ENCODE peak calls at places on chromosomes 3 and 15, in five cellular contexts. One of them, this sample, is unnamed.

GRCh38 chr15:88018865-88019626 is 237.5 kb downstream of the NTRK3 start:
- DNase-seq in glutamatergic neuron: peak
- DNase-seq in spleen: no peak
- DNase-seq in T-helper 17 cell: no peak
- DNase-seq in CD8-positive, alpha-beta T cell: no peak
- DNase-seq in this sample: no peak

GRCh38 chr3:20552605-20553275 is 366.7 kb upstream of the SGO1 start:
- DNase-seq in glutamatergic neuron: no peak
- DNase-seq in spleen: no peak
- DNase-seq in T-helper 17 cell: no peak
- DNase-seq in CD8-positive, alpha-beta T cell: no peak
- DNase-seq in this sample: no peak

GRCh38 chr3:51386159-51386851 is 1.2 kb downstream of the MANF start:
- DNase-seq in glutamatergic neuron: no peak
- DNase-seq in spleen: no peak
- DNase-seq in T-helper 17 cell: no peak
- DNase-seq in CD8-positive, alpha-beta T cell: no peak
- DNase-seq in this sample: no peak

GRCh38 chr3:195883801-195884200 is 24.6 kb downstream of the TNK2 start:
- DNase-seq in glutamatergic neuron: no peak
- DNase-seq in spleen: peak
- DNase-seq in T-helper 17 cell: no peak
- DNase-seq in CD8-positive, alpha-beta T cell: no peak
- DNase-seq in this sample: no peak

GRCh38 chr3:62954579-62954978 is 79.4 kb upstream of the CADPS start:
- DNase-seq in glutamatergic neuron: no peak
- DNase-seq in spleen: no peak
- DNase-seq in T-helper 17 cell: no peak
- DNase-seq in CD8-positive, alpha-beta T cell: no peak
- DNase-seq in this sample: no peak

GRCh38 chr3:47473391-47473790 is 2.4 kb downstream of the SCAP start:
- DNase-seq in glutamatergic neuron: no peak
- DNase-seq in spleen: no peak
- DNase-seq in T-helper 17 cell: no peak
- DNase-seq in CD8-positive, alpha-beta T cell: no peak
- DNase-seq in this sample: no peak

GRCh38 chr3:83076041-83076440 is 1314.6 kb upstream of the GBE1 start:
- DNase-seq in glutamatergic neuron: no peak
- DNase-seq in spleen: no peak
- DNase-seq in T-helper 17 cell: no peak
- DNase-seq in CD8-positive, alpha-beta T cell: no peak
- DNase-seq in this sample: no peak

GRCh38 chr15:98983333-98983732 is 24.3 kb downstream of the PGPEP1L start:
- DNase-seq in glutamatergic neuron: no peak
- DNase-seq in spleen: no peak
- DNase-seq in T-helper 17 cell: no peak
- DNase-seq in CD8-positive, alpha-beta T cell: no peak
- DNase-seq in this sample: no peak

GRCh38 chr15:47718474-47719440 is 1.5 kb downstream of the SEMA6D start:
- DNase-seq in glutamatergic neuron: peak
- DNase-seq in spleen: no peak
- DNase-seq in T-helper 17 cell: no peak
- DNase-seq in CD8-positive, alpha-beta T cell: no peak
- DNase-seq in this sample: no peak

GRCh38 chr15:72169236-72169920 is 28.2 kb downstream of the GRAMD2A start:
- DNase-seq in glutamatergic neuron: no peak
- DNase-seq in spleen: peak
- DNase-seq in T-helper 17 cell: no peak
- DNase-seq in CD8-positive, alpha-beta T cell: no peak
- DNase-seq in this sample: no peak

GRCh38 chr15:27449041-27449440 is 478.1 kb downstream of the GABRG3 start:
- DNase-seq in glutamatergic neuron: no peak
- DNase-seq in spleen: no peak
- DNase-seq in T-helper 17 cell: no peak
- DNase-seq in CD8-positive, alpha-beta T cell: no peak
- DNase-seq in this sample: no peak

GRCh38 chr3:29764059-29764458 is 483.2 kb downstream of the RBMS3 start:
- DNase-seq in glutamatergic neuron: no peak
- DNase-seq in spleen: no peak
- DNase-seq in T-helper 17 cell: no peak
- DNase-seq in CD8-positive, alpha-beta T cell: no peak
- DNase-seq in this sample: no peak

GRCh38 chr3:126343675-126344074 is 13.5 kb downstream of the KLF15 start:
- DNase-seq in glutamatergic neuron: peak
- DNase-seq in spleen: peak
- DNase-seq in T-helper 17 cell: no peak
- DNase-seq in CD8-positive, alpha-beta T cell: no peak
- DNase-seq in this sample: no peak

GRCh38 chr3:127431066-127431465 is 143.2 kb upstream of the PRR20G start:
- DNase-seq in glutamatergic neuron: no peak
- DNase-seq in spleen: no peak
- DNase-seq in T-helper 17 cell: no peak
- DNase-seq in CD8-positive, alpha-beta T cell: no peak
- DNase-seq in this sample: no peak

GRCh38 chr3:52998781-52999509 is 46.9 kb downstream of the SFMBT1 start:
- DNase-seq in glutamatergic neuron: no peak
- DNase-seq in spleen: no peak
- DNase-seq in T-helper 17 cell: no peak
- DNase-seq in CD8-positive, alpha-beta T cell: no peak
- DNase-seq in this sample: no peak

GRCh38 chr15:90325677-90326200 is 26.3 kb upstream of the ZNF774 start:
- DNase-seq in glutamatergic neuron: no peak
- DNase-seq in spleen: no peak
- DNase-seq in T-helper 17 cell: no peak
- DNase-seq in CD8-positive, alpha-beta T cell: no peak
- DNase-seq in this sample: no peak

GRCh38 chr3:171788546-171789351 is 21.5 kb downstream of the PLD1 start:
- DNase-seq in glutamatergic neuron: no peak
- DNase-seq in spleen: no peak
- DNase-seq in T-helper 17 cell: no peak
- DNase-seq in CD8-positive, alpha-beta T cell: no peak
- DNase-seq in this sample: no peak

GRCh38 chr3:126711361-126711760 is 7.3 kb downstream of the CHCHD6 start:
- DNase-seq in glutamatergic neuron: no peak
- DNase-seq in spleen: no peak
- DNase-seq in T-helper 17 cell: no peak
- DNase-seq in CD8-positive, alpha-beta T cell: no peak
- DNase-seq in this sample: no peak

GRCh38 chr15:93037341-93038063 is 51.5 kb downstream of the RGMA start:
- DNase-seq in glutamatergic neuron: peak
- DNase-seq in spleen: peak
- DNase-seq in T-helper 17 cell: peak
- DNase-seq in CD8-positive, alpha-beta T cell: no peak
- DNase-seq in this sample: no peak

GRCh38 chr15:66743703-66744536 is 41.9 kb downstream of the SMAD6 start:
- DNase-seq in glutamatergic neuron: no peak
- DNase-seq in spleen: no peak
- DNase-seq in T-helper 17 cell: no peak
- DNase-seq in CD8-positive, alpha-beta T cell: no peak
- DNase-seq in this sample: no peak

GRCh38 chr15:78685157-78685830 is 44.3 kb upstream of the CHRNB4 start:
- DNase-seq in glutamatergic neuron: no peak
- DNase-seq in spleen: peak
- DNase-seq in T-helper 17 cell: no peak
- DNase-seq in CD8-positive, alpha-beta T cell: no peak
- DNase-seq in this sample: no peak

GRCh38 chr3:193096076-193096475 is 144.9 kb upstream of the PLAAT1 start:
- DNase-seq in glutamatergic neuron: no peak
- DNase-seq in spleen: no peak
- DNase-seq in T-helper 17 cell: no peak
- DNase-seq in CD8-positive, alpha-beta T cell: no peak
- DNase-seq in this sample: no peak

GRCh38 chr15:60223161-60223560 is 174.6 kb downstream of the ANXA2 start:
- DNase-seq in glutamatergic neuron: no peak
- DNase-seq in spleen: no peak
- DNase-seq in T-helper 17 cell: no peak
- DNase-seq in CD8-positive, alpha-beta T cell: no peak
- DNase-seq in this sample: no peak

GRCh38 chr3:191889781-191890180 is 428.8 kb downstream of the PYDC2 start:
- DNase-seq in glutamatergic neuron: no peak
- DNase-seq in spleen: no peak
- DNase-seq in T-helper 17 cell: no peak
- DNase-seq in CD8-positive, alpha-beta T cell: no peak
- DNase-seq in this sample: no peak

GRCh38 chr3:42491876-42492507 is 10.5 kb upstream of the VIPR1 start:
- DNase-seq in glutamatergic neuron: no peak
- DNase-seq in spleen: no peak
- DNase-seq in T-helper 17 cell: no peak
- DNase-seq in CD8-positive, alpha-beta T cell: no peak
- DNase-seq in this sample: no peak

GRCh38 chr3:122642935-122643334 is 37.7 kb upstream of the PARP14 start:
- DNase-seq in glutamatergic neuron: no peak
- DNase-seq in spleen: no peak
- DNase-seq in T-helper 17 cell: no peak
- DNase-seq in CD8-positive, alpha-beta T cell: no peak
- DNase-seq in this sample: no peak

GRCh38 chr3:147419062-147419701 is 10.0 kb downstream of the ZIC1 start:
- DNase-seq in glutamatergic neuron: peak
- DNase-seq in spleen: no peak
- DNase-seq in T-helper 17 cell: no peak
- DNase-seq in CD8-positive, alpha-beta T cell: no peak
- DNase-seq in this sample: no peak

GRCh38 chr3:134486577-134487041 is 752 bp downstream of the CEP63 start:
- DNase-seq in glutamatergic neuron: no peak
- DNase-seq in spleen: no peak
- DNase-seq in T-helper 17 cell: no peak
- DNase-seq in CD8-positive, alpha-beta T cell: no peak
- DNase-seq in this sample: no peak

GRCh38 chr3:183381673-183382072 is 46.7 kb downstream of the MCF2L2 start:
- DNase-seq in glutamatergic neuron: no peak
- DNase-seq in spleen: no peak
- DNase-seq in T-helper 17 cell: no peak
- DNase-seq in CD8-positive, alpha-beta T cell: no peak
- DNase-seq in this sample: no peak

GRCh38 chr3:52471371-52472238 is 16.2 kb downstream of the NISCH start:
- DNase-seq in glutamatergic neuron: peak
- DNase-seq in spleen: peak
- DNase-seq in T-helper 17 cell: no peak
- DNase-seq in CD8-positive, alpha-beta T cell: no peak
- DNase-seq in this sample: no peak

GRCh38 chr3:146273721-146274407 is 23.0 kb upstream of the PLSCR4 start:
- DNase-seq in glutamatergic neuron: no peak
- DNase-seq in spleen: no peak
- DNase-seq in T-helper 17 cell: no peak
- DNase-seq in CD8-positive, alpha-beta T cell: no peak
- DNase-seq in this sample: no peak

GRCh38 chr3:15794303-15794771 is 3.4 kb downstream of the ANKRD28 start:
- DNase-seq in glutamatergic neuron: no peak
- DNase-seq in spleen: no peak
- DNase-seq in T-helper 17 cell: no peak
- DNase-seq in CD8-positive, alpha-beta T cell: no peak
- DNase-seq in this sample: no peak

GRCh38 chr15:66237513-66238235 is 15.9 kb downstream of the MEGF11 start:
- DNase-seq in glutamatergic neuron: no peak
- DNase-seq in spleen: peak
- DNase-seq in T-helper 17 cell: no peak
- DNase-seq in CD8-positive, alpha-beta T cell: no peak
- DNase-seq in this sample: no peak

GRCh38 chr3:131072845-131073244 is 46.2 kb downstream of the NEK11 start:
- DNase-seq in glutamatergic neuron: no peak
- DNase-seq in spleen: no peak
- DNase-seq in T-helper 17 cell: no peak
- DNase-seq in CD8-positive, alpha-beta T cell: no peak
- DNase-seq in this sample: no peak

GRCh38 chr3:143332046-143332445 is 212.5 kb downstream of the CHST2 start:
- DNase-seq in glutamatergic neuron: no peak
- DNase-seq in spleen: no peak
- DNase-seq in T-helper 17 cell: no peak
- DNase-seq in CD8-positive, alpha-beta T cell: no peak
- DNase-seq in this sample: no peak

GRCh38 chr3:110608566-110608965 is 463.1 kb upstream of the NECTIN3 start:
- DNase-seq in glutamatergic neuron: no peak
- DNase-seq in spleen: no peak
- DNase-seq in T-helper 17 cell: no peak
- DNase-seq in CD8-positive, alpha-beta T cell: no peak
- DNase-seq in this sample: no peak

GRCh38 chr3:194023501-194024280 is 112.3 kb upstream of the HES1 start:
- DNase-seq in glutamatergic neuron: no peak
- DNase-seq in spleen: no peak
- DNase-seq in T-helper 17 cell: no peak
- DNase-seq in CD8-positive, alpha-beta T cell: no peak
- DNase-seq in this sample: no peak

GRCh38 chr15:91214675-91215590 is 114.9 kb downstream of the SV2B start:
- DNase-seq in glutamatergic neuron: no peak
- DNase-seq in spleen: no peak
- DNase-seq in T-helper 17 cell: no peak
- DNase-seq in CD8-positive, alpha-beta T cell: no peak
- DNase-seq in this sample: no peak

GRCh38 chr15:93974804-93975481 is 256.4 kb upstream of the MCTP2 start:
- DNase-seq in glutamatergic neuron: no peak
- DNase-seq in spleen: no peak
- DNase-seq in T-helper 17 cell: no peak
- DNase-seq in CD8-positive, alpha-beta T cell: no peak
- DNase-seq in this sample: no peak